ENCODE peak calls at places on chromosomes 2 and 18, in eight cellular contexts. One of them, this sample, is unnamed.

GRCh38 chr18:39215920-39216319 is 1650.3 kb upstream of the CELF4 start:
- DNase-seq in stimulated activated CD8-positive, alpha-beta memory T cell treated with anti-CD3 and anti-CD28 coated beads, Interleukin-7, amount 100 ng/mL, for 1 hour: no peak
- DNase-seq in NCI-H1092 treated with DMSO at 0.1 percent for 48 hours: no peak
- DNase-seq in HL-60: no peak
- DNase-seq in stimulated activated CD4-positive, alpha-beta T cell treated with anti-CD3 and anti-CD28 coated beads, Interleukin-12 subunit alpha, Interleukin-12 subunit beta, amount 100 ng/mL, for 4 hours: no peak
- DNase-seq in activated CD4-positive, alpha-beta T cell treated with anti-CD3 and anti-CD28 coated beads for 1 hour: no peak
- DNase-seq in keratinocyte: no peak
- DNase-seq in RKO: no peak
- DNase-seq in this sample: no peak

GRCh38 chr2:176157499-176158305 is 595 bp downstream of the HOXD3 start:
- DNase-seq in keratinocyte: no peak
- DNase-seq in HL-60: no peak
- DNase-seq in NCI-H1092 treated with DMSO at 0.1 percent for 48 hours: no peak
- DNase-seq in stimulated activated CD8-positive, alpha-beta memory T cell treated with anti-CD3 and anti-CD28 coated beads, Interleukin-7, amount 100 ng/mL, for 1 hour: no peak
- DNase-seq in RKO: peak
- DNase-seq in activated CD4-positive, alpha-beta T cell treated with anti-CD3 and anti-CD28 coated beads for 1 hour: no peak
- DNase-seq in stimulated activated CD4-positive, alpha-beta T cell treated with anti-CD3 and anti-CD28 coated beads, Interleukin-12 subunit alpha, Interleukin-12 subunit beta, amount 100 ng/mL, for 4 hours: no peak
- DNase-seq in this sample: no peak

GRCh38 chr2:99297990-99298389 is 3.0 kb downstream of the LYG1 start:
- DNase-seq in keratinocyte: no peak
- DNase-seq in NCI-H1092 treated with DMSO at 0.1 percent for 48 hours: no peak
- DNase-seq in HL-60: no peak
- DNase-seq in stimulated activated CD4-positive, alpha-beta T cell treated with anti-CD3 and anti-CD28 coated beads, Interleukin-12 subunit alpha, Interleukin-12 subunit beta, amount 100 ng/mL, for 4 hours: no peak
- DNase-seq in activated CD4-positive, alpha-beta T cell treated with anti-CD3 and anti-CD28 coated beads for 1 hour: no peak
- DNase-seq in RKO: no peak
- DNase-seq in stimulated activated CD8-positive, alpha-beta memory T cell treated with anti-CD3 and anti-CD28 coated beads, Interleukin-7, amount 100 ng/mL, for 1 hour: no peak
- DNase-seq in this sample: no peak

GRCh38 chr18:21155443-21155842 is 43.8 kb upstream of the ROCK1 start:
- DNase-seq in NCI-H1092 treated with DMSO at 0.1 percent for 48 hours: no peak
- DNase-seq in keratinocyte: no peak
- DNase-seq in HL-60: no peak
- DNase-seq in stimulated activated CD8-positive, alpha-beta memory T cell treated with anti-CD3 and anti-CD28 coated beads, Interleukin-7, amount 100 ng/mL, for 1 hour: no peak
- DNase-seq in activated CD4-positive, alpha-beta T cell treated with anti-CD3 and anti-CD28 coated beads for 1 hour: no peak
- DNase-seq in stimulated activated CD4-positive, alpha-beta T cell treated with anti-CD3 and anti-CD28 coated beads, Interleukin-12 subunit alpha, Interleukin-12 subunit beta, amount 100 ng/mL, for 4 hours: no peak
- DNase-seq in RKO: no peak
- DNase-seq in this sample: no peak

GRCh38 chr2:234771985-234772774 is 179.6 kb upstream of the SH3BP4 start:
- DNase-seq in RKO: no peak
- DNase-seq in stimulated activated CD4-positive, alpha-beta T cell treated with anti-CD3 and anti-CD28 coated beads, Interleukin-12 subunit alpha, Interleukin-12 subunit beta, amount 100 ng/mL, for 4 hours: no peak
- DNase-seq in stimulated activated CD8-positive, alpha-beta memory T cell treated with anti-CD3 and anti-CD28 coated beads, Interleukin-7, amount 100 ng/mL, for 1 hour: no peak
- DNase-seq in HL-60: no peak
- DNase-seq in activated CD4-positive, alpha-beta T cell treated with anti-CD3 and anti-CD28 coated beads for 1 hour: no peak
- DNase-seq in NCI-H1092 treated with DMSO at 0.1 percent for 48 hours: no peak
- DNase-seq in keratinocyte: no peak
- DNase-seq in this sample: no peak

GRCh38 chr2:11771971-11772615 is 25.7 kb downstream of the LPIN1 start:
- DNase-seq in NCI-H1092 treated with DMSO at 0.1 percent for 48 hours: no peak
- DNase-seq in keratinocyte: no peak
- DNase-seq in stimulated activated CD4-positive, alpha-beta T cell treated with anti-CD3 and anti-CD28 coated beads, Interleukin-12 subunit alpha, Interleukin-12 subunit beta, amount 100 ng/mL, for 4 hours: no peak
- DNase-seq in HL-60: no peak
- DNase-seq in RKO: no peak
- DNase-seq in stimulated activated CD8-positive, alpha-beta memory T cell treated with anti-CD3 and anti-CD28 coated beads, Interleukin-7, amount 100 ng/mL, for 1 hour: no peak
- DNase-seq in activated CD4-positive, alpha-beta T cell treated with anti-CD3 and anti-CD28 coated beads for 1 hour: no peak
- DNase-seq in this sample: no peak

GRCh38 chr18:48784654-48785053 is 166.1 kb downstream of the SMAD7 start:
- DNase-seq in stimulated activated CD4-positive, alpha-beta T cell treated with anti-CD3 and anti-CD28 coated beads, Interleukin-12 subunit alpha, Interleukin-12 subunit beta, amount 100 ng/mL, for 4 hours: no peak
- DNase-seq in stimulated activated CD8-positive, alpha-beta memory T cell treated with anti-CD3 and anti-CD28 coated beads, Interleukin-7, amount 100 ng/mL, for 1 hour: no peak
- DNase-seq in HL-60: no peak
- DNase-seq in NCI-H1092 treated with DMSO at 0.1 percent for 48 hours: no peak
- DNase-seq in activated CD4-positive, alpha-beta T cell treated with anti-CD3 and anti-CD28 coated beads for 1 hour: no peak
- DNase-seq in keratinocyte: no peak
- DNase-seq in RKO: no peak
- DNase-seq in this sample: no peak

GRCh38 chr18:3441290-3441689 is 8.7 kb upstream of the TGIF1 start:
- DNase-seq in stimulated activated CD8-positive, alpha-beta memory T cell treated with anti-CD3 and anti-CD28 coated beads, Interleukin-7, amount 100 ng/mL, for 1 hour: no peak
- DNase-seq in activated CD4-positive, alpha-beta T cell treated with anti-CD3 and anti-CD28 coated beads for 1 hour: no peak
- DNase-seq in RKO: peak
- DNase-seq in stimulated activated CD4-positive, alpha-beta T cell treated with anti-CD3 and anti-CD28 coated beads, Interleukin-12 subunit alpha, Interleukin-12 subunit beta, amount 100 ng/mL, for 4 hours: no peak
- DNase-seq in NCI-H1092 treated with DMSO at 0.1 percent for 48 hours: peak
- DNase-seq in keratinocyte: no peak
- DNase-seq in HL-60: no peak
- DNase-seq in this sample: peak

GRCh38 chr2:198494940-198495339 is 690.5 kb downstream of the PLCL1 start:
- DNase-seq in activated CD4-positive, alpha-beta T cell treated with anti-CD3 and anti-CD28 coated beads for 1 hour: no peak
- DNase-seq in NCI-H1092 treated with DMSO at 0.1 percent for 48 hours: no peak
- DNase-seq in HL-60: no peak
- DNase-seq in stimulated activated CD4-positive, alpha-beta T cell treated with anti-CD3 and anti-CD28 coated beads, Interleukin-12 subunit alpha, Interleukin-12 subunit beta, amount 100 ng/mL, for 4 hours: no peak
- DNase-seq in keratinocyte: no peak
- DNase-seq in stimulated activated CD8-positive, alpha-beta memory T cell treated with anti-CD3 and anti-CD28 coated beads, Interleukin-7, amount 100 ng/mL, for 1 hour: no peak
- DNase-seq in RKO: no peak
- DNase-seq in this sample: no peak

GRCh38 chr18:13464432-13465125 is 246.0 kb downstream of the LDLRAD4 start:
- DNase-seq in activated CD4-positive, alpha-beta T cell treated with anti-CD3 and anti-CD28 coated beads for 1 hour: peak
- DNase-seq in NCI-H1092 treated with DMSO at 0.1 percent for 48 hours: no peak
- DNase-seq in stimulated activated CD4-positive, alpha-beta T cell treated with anti-CD3 and anti-CD28 coated beads, Interleukin-12 subunit alpha, Interleukin-12 subunit beta, amount 100 ng/mL, for 4 hours: peak
- DNase-seq in HL-60: peak
- DNase-seq in stimulated activated CD8-positive, alpha-beta memory T cell treated with anti-CD3 and anti-CD28 coated beads, Interleukin-7, amount 100 ng/mL, for 1 hour: peak
- DNase-seq in keratinocyte: no peak
- DNase-seq in RKO: no peak
- DNase-seq in this sample: peak